ENCODE peak calls at places on chromosomes 2 and 18, in six cellular contexts. Y is stimulated activated CD8-positive, alpha-beta memory T cell treated with anti-CD3 and anti-CD28 coated beads, Interleukin-4, amount 100 ng/mL, for 1 hour; I is NCI-H345; K is NCI-H524; F is right cardiac atrium; N is IMR-90. A is an unnamed sample.

GRCh38 chr2:105744909-105745853 is at the start of gene NCK2:
- DNase-seq in Y (no peak), I (no peak), K (peak), F (peak), N (peak), A (no peak)

GRCh38 chr2:113136828-113137775 is 9.7 kb downstream of the IL1RN start:
- DNase-seq in Y (no peak), I (peak), K (no peak), F (no peak), N (peak), A (no peak)

GRCh38 chr2:241550616-241551580 is 7.6 kb upstream of the BOK start:
- DNase-seq in Y (no peak), I (peak), K (peak), F (peak), N (no peak), A (no peak)

GRCh38 chr2:86035371-86035882 is 70.3 kb downstream of the POLR1A start:
- DNase-seq in Y (no peak), I (no peak), K (peak), F (no peak), N (no peak), A (no peak)

GRCh38 chr2:157611726-157612125 is 16.9 kb downstream of the ACVR1C start:
- DNase-seq in Y (no peak), I (no peak), K (no peak), F (no peak), N (no peak), A (no peak)

GRCh38 chr2:201536046-201536445 is 84.5 kb downstream of the STRADB start:
- DNase-seq in Y (no peak), I (no peak), K (no peak), F (no peak), N (no peak), A (no peak)

GRCh38 chr2:30336978-30337841 is 105.9 kb downstream of the LBH start:
- DNase-seq in Y (no peak), I (no peak), K (no peak), F (no peak), N (peak), A (no peak)

GRCh38 chr2:9565436-9566153 is 10.0 kb upstream of the ADAM17 start:
- DNase-seq in Y (no peak), I (no peak), K (no peak), F (peak), N (peak), A (no peak)

GRCh38 chr18:12422936-12423335 is 15.2 kb downstream of the PRELID3A start:
- DNase-seq in Y (no peak), I (peak), K (peak), F (no peak), N (no peak), A (no peak)

GRCh38 chr2:77418537-77418936 is 103.6 kb downstream of the LRRTM4 start:
- DNase-seq in Y (no peak), I (no peak), K (no peak), F (no peak), N (no peak), A (no peak)

GRCh38 chr2:56199492-56199891 is 15.7 kb downstream of the CCDC85A start:
- DNase-seq in Y (no peak), I (no peak), K (no peak), F (no peak), N (peak), A (no peak)

GRCh38 chr2:215969131-215969841 is 44.1 kb downstream of the MREG start:
- DNase-seq in Y (no peak), I (no peak), K (no peak), F (no peak), N (no peak), A (no peak)

GRCh38 chr2:19073522-19073921 is 284.9 kb downstream of the OSR1 start:
- DNase-seq in Y (no peak), I (no peak), K (no peak), F (no peak), N (peak), A (no peak)

GRCh38 chr2:16623046-16623445 is 42.6 kb downstream of the CYRIA start:
- DNase-seq in Y (no peak), I (no peak), K (no peak), F (no peak), N (peak), A (no peak)

GRCh38 chr18:27839141-27839540 is 337.8 kb downstream of the CDH2 start:
- DNase-seq in Y (no peak), I (no peak), K (no peak), F (no peak), N (peak), A (no peak)

GRCh38 chr2:42743667-42744005 is 20.3 kb downstream of the OXER1 start:
- DNase-seq in Y (no peak), I (no peak), K (no peak), F (no peak), N (no peak), A (no peak)

GRCh38 chr18:25136416-25137132 is 215.4 kb downstream of the ZNF521 start:
- DNase-seq in Y (no peak), I (no peak), K (no peak), F (no peak), N (no peak), A (no peak)

GRCh38 chr18:10497350-10497749 is 28.5 kb upstream of the NAPG start:
- DNase-seq in Y (no peak), I (no peak), K (no peak), F (no peak), N (no peak), A (no peak)

GRCh38 chr2:191932261-191932660 is 85.4 kb upstream of the CAVIN2 start:
- DNase-seq in Y (no peak), I (no peak), K (no peak), F (no peak), N (no peak), A (no peak)

GRCh38 chr2:203599509-203599908 is 64.4 kb upstream of the RAPH1 start:
- DNase-seq in Y (no peak), I (no peak), K (no peak), F (no peak), N (no peak), A (no peak)

GRCh38 chr2:223001831-223002230 is 50.2 kb upstream of the KCNE4 start:
- DNase-seq in Y (no peak), I (no peak), K (no peak), F (no peak), N (peak), A (no peak)

GRCh38 chr2:65215946-65216345 is 11.7 kb upstream of the ACTR2 start:
- DNase-seq in Y (no peak), I (no peak), K (no peak), F (no peak), N (no peak), A (no peak)

GRCh38 chr2:112321375-112322320 is 46.3 kb downstream of the ZC3H6 start:
- DNase-seq in Y (no peak), I (no peak), K (no peak), F (no peak), N (peak), A (no peak)

GRCh38 chr2:197191177-197191947 is 119.2 kb downstream of the ANKRD44 start:
- DNase-seq in Y (no peak), I (peak), K (no peak), F (no peak), N (peak), A (no peak)

GRCh38 chr2:1584691-1585485 is 159.4 kb downstream of the PXDN start:
- DNase-seq in Y (no peak), I (no peak), K (no peak), F (no peak), N (no peak), A (no peak)

GRCh38 chr2:72893594-72894319 is 6.5 kb downstream of the SPR start:
- DNase-seq in Y (no peak), I (peak), K (peak), F (peak), N (peak), A (no peak)

GRCh38 chr18:73688851-73689659 is 458.6 kb downstream of the FBXO15 start:
- DNase-seq in Y (no peak), I (no peak), K (no peak), F (peak), N (peak), A (no peak)

GRCh38 chr2:226691265-226691664 is 108.4 kb downstream of the IRS1 start:
- DNase-seq in Y (no peak), I (no peak), K (no peak), F (no peak), N (no peak), A (no peak)

GRCh38 chr2:46878886-46879285 is 36.7 kb downstream of the MCFD2 start:
- DNase-seq in Y (no peak), I (no peak), K (no peak), F (peak), N (peak), A (no peak)

GRCh38 chr2:3780477-3781402 is 77.4 kb downstream of the DCDC2C start:
- DNase-seq in Y (peak), I (peak), K (peak), F (peak), N (peak), A (no peak)

GRCh38 chr18:52000435-52000834 is 339.6 kb upstream of the DCC start:
- DNase-seq in Y (no peak), I (no peak), K (no peak), F (no peak), N (no peak), A (no peak)

GRCh38 chr18:55731594-55732042 is 143.6 kb upstream of the TCF4 start:
- DNase-seq in Y (no peak), I (no peak), K (no peak), F (no peak), N (peak), A (no peak)

GRCh38 chr2:54613794-54614257 is 109.6 kb upstream of the EML6 start:
- DNase-seq in Y (no peak), I (no peak), K (no peak), F (no peak), N (peak), A (no peak)

GRCh38 chr2:169452080-169452479 is 27.2 kb upstream of the BBS5 start:
- DNase-seq in Y (no peak), I (peak), K (peak), F (no peak), N (peak), A (no peak)